ENCODE peak calls at places on chromosomes 16 and 17, in five cellular contexts. One of them, this sample, is unnamed.

GRCh38 chr17:14318109-14318905 is 17.4 kb downstream of the HS3ST3B1 start:
- DNase-seq in HepG2: no peak
- DNase-seq in SK-N-SH: no peak
- DNase-seq in HCT116: no peak
- DNase-seq in GM12878: no peak
- DNase-seq in this sample: no peak

GRCh38 chr17:36501963-36502362 is 15.5 kb downstream of the ZNHIT3 start:
- DNase-seq in SK-N-SH: no peak
- DNase-seq in GM12878: no peak
- DNase-seq in HepG2: no peak
- DNase-seq in HCT116: no peak
- DNase-seq in this sample: no peak

GRCh38 chr16:59905628-59906027 is 1171.5 kb upstream of the GOT2 start:
- DNase-seq in HepG2: no peak
- DNase-seq in HCT116: no peak
- DNase-seq in SK-N-SH: no peak
- DNase-seq in GM12878: no peak
- DNase-seq in this sample: no peak

GRCh38 chr17:50240876-50241275 is 33.4 kb upstream of the TMEM92 start:
- DNase-seq in GM12878: no peak
- DNase-seq in SK-N-SH: no peak
- DNase-seq in HCT116: no peak
- DNase-seq in HepG2: no peak
- DNase-seq in this sample: no peak

GRCh38 chr16:13036600-13036999 is 135.2 kb downstream of the SHISA9 start:
- DNase-seq in GM12878: no peak
- DNase-seq in SK-N-SH: no peak
- DNase-seq in HepG2: peak
- DNase-seq in HCT116: no peak
- DNase-seq in this sample: peak

GRCh38 chr17:31512104-31512740 is 120.7 kb downstream of the RAB11FIP4 start:
- DNase-seq in SK-N-SH: no peak
- DNase-seq in HCT116: no peak
- DNase-seq in HepG2: no peak
- DNase-seq in GM12878: no peak
- DNase-seq in this sample: no peak

GRCh38 chr17:350706-351435 is 1.7 kb downstream of the RPH3AL start:
- DNase-seq in GM12878: no peak
- DNase-seq in HCT116: no peak
- DNase-seq in HepG2: peak
- DNase-seq in SK-N-SH: peak
- DNase-seq in this sample: no peak

GRCh38 chr16:87666919-87667318 is 64.6 kb downstream of the JPH3 start:
- DNase-seq in GM12878: no peak
- DNase-seq in HepG2: no peak
- DNase-seq in SK-N-SH: no peak
- DNase-seq in HCT116: no peak
- DNase-seq in this sample: no peak

GRCh38 chr16:8961811-8962390 is 1.8 kb downstream of the USP7 start:
- DNase-seq in HepG2: peak
- DNase-seq in GM12878: no peak
- DNase-seq in SK-N-SH: no peak
- DNase-seq in HCT116: no peak
- DNase-seq in this sample: peak

GRCh38 chr17:68289473-68289872 is 1.5 kb downstream of the SLC16A6 start:
- DNase-seq in HCT116: no peak
- DNase-seq in GM12878: no peak
- DNase-seq in HepG2: no peak
- DNase-seq in SK-N-SH: no peak
- DNase-seq in this sample: no peak

GRCh38 chr17:45131616-45132301 is 556 bp downstream of the PLCD3 start:
- DNase-seq in HepG2: no peak
- DNase-seq in GM12878: no peak
- DNase-seq in HCT116: no peak
- DNase-seq in SK-N-SH: peak
- DNase-seq in this sample: peak

GRCh38 chr16:81873221-81873620 is 94.1 kb downstream of the PLCG2 start:
- DNase-seq in GM12878: no peak
- DNase-seq in HCT116: no peak
- DNase-seq in SK-N-SH: no peak
- DNase-seq in HepG2: no peak
- DNase-seq in this sample: no peak

GRCh38 chr17:82157046-82158035 is 55.3 kb downstream of the CCDC57 start:
- DNase-seq in GM12878: no peak
- DNase-seq in HepG2: no peak
- DNase-seq in HCT116: no peak
- DNase-seq in SK-N-SH: peak
- DNase-seq in this sample: no peak

GRCh38 chr17:80650751-80651173 is 106.1 kb downstream of the RPTOR start:
- DNase-seq in HepG2: no peak
- DNase-seq in GM12878: no peak
- DNase-seq in SK-N-SH: no peak
- DNase-seq in HCT116: no peak
- DNase-seq in this sample: no peak

GRCh38 chr17:82148997-82149396 is 51.0 kb upstream of the FASN start:
- DNase-seq in GM12878: no peak
- DNase-seq in SK-N-SH: no peak
- DNase-seq in HCT116: no peak
- DNase-seq in HepG2: no peak
- DNase-seq in this sample: no peak

GRCh38 chr17:83159204-83160049 is 80.0 kb downstream of the METRNL start:
- DNase-seq in HepG2: no peak
- DNase-seq in GM12878: no peak
- DNase-seq in SK-N-SH: no peak
- DNase-seq in HCT116: no peak
- DNase-seq in this sample: no peak

GRCh38 chr17:72782985-72783701 is 309.3 kb downstream of the SLC39A11 start:
- DNase-seq in HepG2: peak
- DNase-seq in HCT116: no peak
- DNase-seq in GM12878: no peak
- DNase-seq in SK-N-SH: peak
- DNase-seq in this sample: no peak

GRCh38 chr16:87324411-87325275 is 7.5 kb upstream of the C16orf95 start:
- DNase-seq in HCT116: no peak
- DNase-seq in SK-N-SH: peak
- DNase-seq in HepG2: peak
- DNase-seq in GM12878: no peak
- DNase-seq in this sample: peak

DNA sequence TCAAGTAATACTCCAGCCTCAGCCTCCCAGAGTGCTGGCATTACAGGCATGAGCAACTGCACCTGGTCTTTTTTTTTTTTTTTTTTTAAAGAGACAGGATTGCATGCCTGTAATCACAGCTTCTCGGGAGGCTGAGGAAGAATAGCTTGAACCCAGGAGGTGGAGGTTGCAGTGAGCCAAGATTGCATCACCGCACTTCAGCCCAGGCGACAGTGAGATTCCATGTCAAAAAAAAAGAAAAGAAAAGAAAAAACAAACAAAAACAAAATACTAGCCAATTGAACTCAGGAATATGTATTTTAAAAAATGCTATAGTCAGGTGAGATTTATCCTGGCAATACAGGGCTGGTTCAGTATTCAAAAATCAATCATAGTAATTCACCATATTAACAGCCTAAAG is 117.7 kb upstream of the TMEM97 start:
- DNase-seq in SK-N-SH: no peak
- DNase-seq in HepG2: no peak
- DNase-seq in GM12878: no peak
- DNase-seq in HCT116: no peak
- DNase-seq in this sample: no peak
- TF ChIP-seq JUND in SK-N-SH: no peak
- TF ChIP-seq JUND in HepG2: no peak
- TF ChIP-seq JUND in GM12878: no peak
- TF ChIP-seq JUND in HCT116: no peak
- TF ChIP-seq JUND in this sample: no peak

GRCh38 chr17:17223736-17224135 is 13.2 kb downstream of the FLCN start:
- DNase-seq in HCT116: no peak
- DNase-seq in SK-N-SH: no peak
- DNase-seq in HepG2: no peak
- DNase-seq in GM12878: no peak
- DNase-seq in this sample: no peak
- TF ChIP-seq JUND in HCT116: no peak
- TF ChIP-seq JUND in SK-N-SH: no peak
- TF ChIP-seq JUND in HepG2: no peak
- TF ChIP-seq JUND in GM12878: no peak
- TF ChIP-seq JUND in this sample: no peak

GRCh38 chr17:10621397-10621796 is 35.7 kb downstream of the MYH3 start:
- DNase-seq in SK-N-SH: no peak
- DNase-seq in HepG2: no peak
- DNase-seq in HCT116: no peak
- DNase-seq in GM12878: no peak
- DNase-seq in this sample: no peak

GRCh38 chr17:10620823-10621222 is 36.3 kb downstream of the MYH3 start:
- DNase-seq in HepG2: no peak
- DNase-seq in HCT116: no peak
- DNase-seq in SK-N-SH: no peak
- DNase-seq in GM12878: no peak
- DNase-seq in this sample: peak

GRCh38 chr17:10617120-10617505 is 40.0 kb downstream of the MYH3 start:
- DNase-seq in HCT116: no peak
- DNase-seq in HepG2: no peak
- DNase-seq in GM12878: no peak
- DNase-seq in SK-N-SH: no peak
- DNase-seq in this sample: no peak

GRCh38 chr17:10616502-10617119 is 40.5 kb downstream of the MYH3 start:
- DNase-seq in SK-N-SH: peak
- DNase-seq in HepG2: peak
- DNase-seq in HCT116: peak
- DNase-seq in GM12878: no peak
- DNase-seq in this sample: peak

GRCh38 chr17:10618202-10618635 is 38.9 kb downstream of the MYH3 start:
- DNase-seq in HCT116: peak
- DNase-seq in SK-N-SH: peak
- DNase-seq in HepG2: peak
- DNase-seq in GM12878: no peak
- DNase-seq in this sample: peak
- TF ChIP-seq JUND in HCT116: no peak
- TF ChIP-seq JUND in SK-N-SH: no peak
- TF ChIP-seq JUND in HepG2: no peak
- TF ChIP-seq JUND in GM12878: no peak
- TF ChIP-seq JUND in this sample: no peak

GRCh38 chr17:41308251-41308917 is 725 bp downstream of the KRTAP16-1 start:
- DNase-seq in HCT116: no peak
- DNase-seq in SK-N-SH: no peak
- DNase-seq in HepG2: no peak
- DNase-seq in GM12878: peak
- DNase-seq in this sample: no peak
- TF ChIP-seq JUND in HCT116: no peak
- TF ChIP-seq JUND in SK-N-SH: no peak
- TF ChIP-seq JUND in HepG2: no peak
- TF ChIP-seq JUND in GM12878: no peak
- TF ChIP-seq JUND in this sample: no peak

GRCh38 chr16:708019-708418 is 2.4 kb upstream of the FBXL16 start:
- DNase-seq in HCT116: no peak
- DNase-seq in SK-N-SH: no peak
- DNase-seq in HepG2: no peak
- DNase-seq in GM12878: no peak
- DNase-seq in this sample: no peak

GRCh38 chr16:705748-706188 is at the start of gene FBXL16:
- DNase-seq in HCT116: no peak
- DNase-seq in SK-N-SH: peak
- DNase-seq in HepG2: no peak
- DNase-seq in GM12878: no peak
- DNase-seq in this sample: peak

GRCh38 chr16:708959-709358 is 3.4 kb upstream of the FBXL16 start:
- DNase-seq in GM12878: no peak
- DNase-seq in SK-N-SH: no peak
- DNase-seq in HCT116: no peak
- DNase-seq in HepG2: no peak
- DNase-seq in this sample: no peak

GRCh38 chr16:706189-707061 is 824 bp upstream of the FBXL16 start:
- DNase-seq in HCT116: no peak
- DNase-seq in GM12878: no peak
- DNase-seq in HepG2: no peak
- DNase-seq in SK-N-SH: no peak
- DNase-seq in this sample: no peak

GRCh38 chr16:707062-707538 is 1.5 kb upstream of the FBXL16 start:
- DNase-seq in SK-N-SH: no peak
- DNase-seq in GM12878: no peak
- DNase-seq in HepG2: no peak
- DNase-seq in HCT116: no peak
- DNase-seq in this sample: no peak
- TF ChIP-seq JUND in SK-N-SH: no peak
- TF ChIP-seq JUND in GM12878: no peak
- TF ChIP-seq JUND in HepG2: no peak
- TF ChIP-seq JUND in HCT116: no peak
- TF ChIP-seq JUND in this sample: no peak

DNA sequence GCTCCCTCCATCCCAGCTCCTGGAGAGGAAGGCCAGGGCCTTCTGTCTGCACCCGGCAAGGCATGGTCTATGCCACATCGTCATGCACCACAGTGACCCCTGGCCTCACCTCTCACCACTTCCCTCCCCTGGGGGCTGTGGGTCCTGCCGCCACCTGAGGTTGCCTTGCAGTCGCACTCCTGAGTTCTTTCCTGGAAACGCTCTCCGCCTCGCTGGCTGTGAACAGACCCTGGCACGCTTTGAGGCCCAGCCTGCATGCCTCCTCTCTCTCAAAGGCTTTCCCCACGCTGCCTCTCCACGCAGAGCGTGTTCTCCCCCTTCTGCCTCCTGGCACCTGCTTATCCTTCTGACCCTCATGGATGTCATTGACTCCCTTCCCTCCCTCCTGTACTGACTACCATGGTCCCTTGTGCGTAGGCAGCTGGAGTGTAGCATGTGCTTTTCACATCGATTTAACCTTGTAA is 45.4 kb downstream of the SEC14L1 start:
- DNase-seq in HepG2: no peak
- DNase-seq in HCT116: no peak
- DNase-seq in GM12878: no peak
- DNase-seq in SK-N-SH: no peak
- DNase-seq in this sample: no peak
- TF ChIP-seq JUND in HepG2: no peak
- TF ChIP-seq JUND in HCT116: no peak
- TF ChIP-seq JUND in GM12878: no peak
- TF ChIP-seq JUND in SK-N-SH: no peak
- TF ChIP-seq JUND in this sample: no peak

This sample was measured in T47D.